ENCODE peak calls at places on chromosomes 5 and 9, in six cellular contexts. K is transverse colon; T is endothelial cell of umbilical vein; W is CD4-positive, alpha-beta T cell; R is left lung; Z is stomach. D is an unnamed sample.

GRCh38 chr5:124841829-124842712 is 95.6 kb upstream of the ZNF608 start:
- DNase-seq in Z (no peak), T (no peak), K (no peak), W (no peak), R (no peak), D (no peak)

GRCh38 chr5:146290318-146290717 is 48.3 kb upstream of the POU4F3 start:
- DNase-seq in W (no peak), T (no peak), R (no peak), K (no peak), Z (no peak), D (no peak)

GRCh38 chr9:70229579-70229978 is 29.2 kb upstream of the SMC5 start:
- DNase-seq in K (no peak), W (no peak), T (peak; percentile 19), Z (no peak), R (no peak), D (no peak)

GRCh38 chr5:143309661-143310431 is 93.6 kb downstream of the NR3C1 start:
- DNase-seq in Z (no peak), W (no peak), K (no peak), T (peak; percentile 58), R (no peak), D (no peak)

GRCh38 chr5:6837519-6838110 is 124.4 kb downstream of the TENT4A start:
- DNase-seq in W (peak; percentile 13), Z (no peak), T (peak; percentile 25), R (no peak), K (peak; percentile 16), D (no peak)

GRCh38 chr9:132857601-132858342 is 20.3 kb downstream of the AK8 start:
- DNase-seq in K (no peak), W (no peak), R (peak; percentile 61), Z (no peak), T (no peak), D (no peak)

GRCh38 chr9:120418315-120418714 is 161.7 kb downstream of the CDK5RAP2 start:
- DNase-seq in W (no peak), K (no peak), Z (no peak), T (no peak), R (no peak), D (no peak)

GRCh38 chr5:75007537-75007847 is 44.9 kb downstream of the GCNT4 start:
- DNase-seq in K (no peak), R (no peak), Z (no peak), W (no peak), T (no peak), D (no peak)

GRCh38 chr5:90142531-90142930 is 267.0 kb downstream of the CETN3 start:
- DNase-seq in R (no peak), Z (no peak), K (no peak), W (no peak), T (no peak), D (no peak)

GRCh38 chr9:120891255-120891954 is 14.4 kb upstream of the PHF19 start:
- DNase-seq in R (no peak), W (no peak), T (no peak), Z (no peak), K (no peak), D (no peak)

GRCh38 chr9:93642961-93643360 is 66.6 kb downstream of the PHF2 start:
- DNase-seq in R (no peak), K (no peak), Z (no peak), W (no peak), T (no peak), D (no peak)

GRCh38 chr9:137429974-137430722 is 7.0 kb downstream of the NOXA1 start:
- DNase-seq in T (no peak), W (no peak), R (peak; percentile 61), Z (peak; percentile 75), K (peak; percentile 82), D (no peak)

GRCh38 chr5:177369050-177369912 is 11.6 kb downstream of the RGS14 start:
- DNase-seq in Z (no peak), T (peak; percentile 21), K (no peak), R (peak; percentile 50), W (no peak), D (peak; percentile 50)

GRCh38 chr5:109125755-109126429 is 283.9 kb downstream of the PJA2 start:
- DNase-seq in W (no peak), K (no peak), Z (no peak), T (no peak), R (no peak), D (no peak)

GRCh38 chr9:97388721-97389238 is 23.1 kb upstream of the TDRD7 start:
- DNase-seq in K (no peak), Z (no peak), W (no peak), T (no peak), R (no peak), D (no peak)

GRCh38 chr5:27474054-27474323 is 435.6 kb upstream of the CDH9 start:
- DNase-seq in T (no peak), K (no peak), R (no peak), W (no peak), Z (no peak), D (no peak)

GRCh38 chr5:115584501-115584900 is 17.8 kb downstream of the TICAM2 start:
- DNase-seq in Z (no peak), R (no peak), T (no peak), K (no peak), W (no peak), D (no peak)

GRCh38 chr9:127161081-127161621 is 38.7 kb upstream of the ANGPTL2 start:
- DNase-seq in Z (peak; percentile 17), K (no peak), W (no peak), R (no peak), T (no peak), D (peak; percentile 23)

GRCh38 chr9:133843250-133843649 is 105.1 kb upstream of the SARDH start:
- DNase-seq in K (no peak), Z (no peak), R (no peak), W (no peak), T (no peak), D (no peak)

GRCh38 chr5:119578937-119579336 is 50.4 kb upstream of the FAM170A start:
- DNase-seq in T (peak; percentile 25), W (no peak), K (no peak), Z (no peak), R (no peak), D (no peak)

GRCh38 chr9:74773886-74774479 is 113.7 kb downstream of the TRPM6 start:
- DNase-seq in R (no peak), Z (peak; percentile 86), K (peak; percentile 87), W (peak; percentile 58), T (peak; percentile 76), D (peak; percentile 70)

GRCh38 chr9:125646222-125647100 is 60.5 kb downstream of the MAPKAP1 start:
- DNase-seq in Z (no peak), T (peak; percentile 58), W (no peak), K (no peak), R (no peak), D (no peak)

GRCh38 chr9:86043999-86044398 is 55.4 kb downstream of the GOLM1 start:
- DNase-seq in W (no peak), T (no peak), K (no peak), Z (no peak), R (no peak), D (no peak)

GRCh38 chr5:160169326-160169725 is 50.1 kb upstream of the PWWP2A start:
- DNase-seq in R (no peak), T (peak; percentile 83), W (no peak), Z (no peak), K (no peak), D (no peak)

GRCh38 chr5:152634596-152634995 is 229.5 kb upstream of the NMUR2 start:
- DNase-seq in Z (no peak), W (no peak), K (no peak), R (no peak), T (no peak), D (no peak)

GRCh38 chr5:145967296-145967695 is 30.9 kb downstream of the SH3RF2 start:
- DNase-seq in K (no peak), R (no peak), T (no peak), W (no peak), Z (no peak), D (no peak)

GRCh38 chr5:124996764-124997077 is 250.3 kb upstream of the ZNF608 start:
- DNase-seq in K (no peak), T (peak; percentile 68), W (no peak), R (no peak), Z (no peak), D (no peak)

GRCh38 chr5:52360985-52361384 is 426.7 kb upstream of the ITGA1 start:
- DNase-seq in K (no peak), Z (no peak), T (no peak), W (no peak), R (no peak), D (no peak)

GRCh38 chr5:52359261-52359660 is 428.5 kb upstream of the ITGA1 start:
- DNase-seq in W (no peak), R (no peak), Z (no peak), T (no peak), K (no peak), D (no peak)

DNA sequence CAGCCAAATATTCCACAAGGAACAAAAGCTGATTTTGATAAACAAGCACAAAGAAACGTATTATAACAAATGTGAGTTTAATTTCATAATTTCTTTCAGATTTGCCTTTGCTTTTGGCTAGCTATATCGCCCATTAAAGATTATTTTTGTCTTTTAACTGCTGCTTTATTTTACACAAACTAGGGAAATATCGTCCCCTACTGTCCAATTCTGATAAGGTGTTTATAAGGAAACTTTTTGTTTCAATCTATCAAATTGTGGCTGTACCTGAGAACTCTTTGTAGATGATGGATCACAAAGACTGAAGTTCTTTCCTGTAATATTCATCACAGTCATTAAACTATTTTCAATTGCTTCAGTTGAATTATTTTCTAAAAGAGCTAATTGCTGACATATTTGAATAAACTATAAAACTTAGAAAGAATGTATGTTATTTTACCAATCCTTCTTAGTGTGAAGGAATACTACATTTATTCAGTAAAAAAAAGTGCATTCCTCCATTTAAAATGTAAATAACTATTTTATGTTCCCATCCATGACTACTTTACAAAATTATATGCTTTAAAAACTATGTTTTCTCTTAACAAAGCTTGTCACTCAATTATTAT is 431.3 kb upstream of the ITGA1 start:
- DNase-seq in T (peak; percentile 30), R (no peak), Z (no peak), K (no peak), W (no peak), D (no peak)
- TF ChIP-seq CTCF in T (peak; percentile 34), R (peak; percentile 60), Z (peak; percentile 62), K (no peak), W (no peak), D (peak; percentile 45)

GRCh38 chr9:72041369-72041768 is 19.0 kb downstream of the C9orf57 start:
- DNase-seq in W (no peak), Z (no peak), T (no peak), K (no peak), R (no peak), D (no peak)
- H3K27ac ChIP-seq in W (no peak overlapping the region), Z (no peak overlapping the region), T (no peak overlapping the region), K (no peak overlapping the region), R (peak overlapping the region; percentile 79), D (no peak overlapping the region)

DNA sequence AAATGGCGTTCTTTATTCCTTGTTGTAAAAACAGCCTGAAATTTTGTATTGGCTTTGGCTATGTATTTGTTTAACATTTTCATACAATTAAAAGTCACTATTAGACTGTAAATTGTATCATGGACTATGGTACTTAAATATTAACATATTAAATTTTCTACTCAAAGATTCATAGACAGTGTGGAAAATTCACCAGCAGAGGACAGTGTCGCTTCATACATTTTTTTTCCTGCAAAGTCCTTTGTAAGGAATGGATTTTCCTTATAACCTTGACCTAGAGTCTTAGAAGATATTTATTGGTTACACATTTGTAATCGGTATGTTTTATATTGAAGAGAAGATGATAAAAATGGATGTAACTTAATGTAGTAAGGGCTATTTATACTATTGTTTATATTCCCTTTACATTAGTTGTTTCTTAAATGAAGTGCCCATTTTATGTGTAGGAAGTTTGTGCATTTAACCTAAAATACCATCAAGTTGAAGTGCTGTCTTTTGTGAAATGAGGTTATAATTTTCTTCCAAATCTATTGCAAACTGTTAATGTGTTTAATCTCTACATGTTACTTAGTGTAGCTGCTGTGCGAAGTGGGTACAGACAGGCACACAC is 150.1 kb downstream of the KDM4C start:
- DNase-seq in R (no peak), W (no peak), Z (no peak), K (no peak), T (peak; percentile 64), D (no peak)
- TF ChIP-seq CTCF in R (peak; percentile 54), W (no peak), Z (no peak), K (peak; percentile 28), T (peak; percentile 41), D (peak; percentile 27)

GRCh38 chr5:172420215-172420934 is 34.0 kb downstream of the SH3PXD2B start:
- DNase-seq in Z (peak; percentile 64), R (no peak), W (no peak), K (peak; percentile 89), T (no peak), D (peak; percentile 74)
- H3K27ac ChIP-seq in Z (peak overlapping the region; percentile 94), R (peak overlapping the region; percentile 78), W (no peak overlapping the region), K (peak overlapping the region; percentile 83), T (no peak overlapping the region), D (peak overlapping the region; percentile 61)

D was measured in pancreas.